ENCODE peak calls at places on chromosomes 4 and X, in five cellular contexts. One of them, this sample, is unnamed.

GRCh38 chrX:101078716-101079115 is at the start of gene TMEM35A:
- DNase-seq in H1: no peak
- DNase-seq in spleen: no peak
- DNase-seq in sigmoid colon: no peak
- DNase-seq in HCT116: no peak
- DNase-seq in this sample: no peak

GRCh38 chr4:169337510-169337909 is 66.8 kb upstream of the SH3RF1 start:
- DNase-seq in spleen: no peak
- DNase-seq in HCT116: no peak
- DNase-seq in sigmoid colon: no peak
- DNase-seq in H1: no peak
- DNase-seq in this sample: no peak

GRCh38 chr4:109174224-109174953 is 128.1 kb downstream of the COL25A1 start:
- DNase-seq in sigmoid colon: no peak
- DNase-seq in H1: no peak
- DNase-seq in HCT116: no peak
- DNase-seq in spleen: no peak
- DNase-seq in this sample: no peak

GRCh38 chr4:61336911-61337310 is 136.8 kb downstream of the ADGRL3 start:
- DNase-seq in H1: no peak
- DNase-seq in HCT116: no peak
- DNase-seq in sigmoid colon: no peak
- DNase-seq in spleen: no peak
- DNase-seq in this sample: no peak

GRCh38 chrX:40552768-40553167 is 28.0 kb upstream of the ATP6AP2 start:
- DNase-seq in HCT116: no peak
- DNase-seq in H1: no peak
- DNase-seq in sigmoid colon: no peak
- DNase-seq in spleen: no peak
- DNase-seq in this sample: no peak

GRCh38 chr4:166312166-166312565 is 439.1 kb downstream of the TLL1 start:
- DNase-seq in H1: no peak
- DNase-seq in HCT116: no peak
- DNase-seq in sigmoid colon: no peak
- DNase-seq in spleen: no peak
- DNase-seq in this sample: no peak

GRCh38 chrX:67543818-67544217 is at the start of gene AR:
- DNase-seq in H1: peak
- DNase-seq in HCT116: no peak
- DNase-seq in sigmoid colon: peak
- DNase-seq in spleen: peak
- DNase-seq in this sample: no peak

GRCh38 chr4:105273230-105273629 is 126.6 kb downstream of the TET2 start:
- DNase-seq in sigmoid colon: no peak
- DNase-seq in spleen: no peak
- DNase-seq in H1: no peak
- DNase-seq in HCT116: no peak
- DNase-seq in this sample: no peak

GRCh38 chr4:155494037-155494718 is 117.4 kb upstream of the MAP9 start:
- DNase-seq in sigmoid colon: no peak
- DNase-seq in H1: no peak
- DNase-seq in spleen: no peak
- DNase-seq in HCT116: no peak
- DNase-seq in this sample: no peak

GRCh38 chr4:163694385-163694784 is 199.9 kb downstream of the TMA16 start:
- DNase-seq in H1: no peak
- DNase-seq in spleen: no peak
- DNase-seq in HCT116: no peak
- DNase-seq in sigmoid colon: no peak
- DNase-seq in this sample: no peak

GRCh38 chr4:167031534-167032156 is 202.6 kb downstream of the SPOCK3 start:
- DNase-seq in H1: no peak
- DNase-seq in HCT116: no peak
- DNase-seq in spleen: no peak
- DNase-seq in sigmoid colon: no peak
- DNase-seq in this sample: no peak

GRCh38 chrX:69076084-69076483 is 89.2 kb downstream of the PJA1 start:
- DNase-seq in sigmoid colon: no peak
- DNase-seq in H1: no peak
- DNase-seq in HCT116: no peak
- DNase-seq in spleen: no peak
- DNase-seq in this sample: no peak

GRCh38 chrX:1430451-1430850 is 22.3 kb downstream of the ASMTL start:
- DNase-seq in spleen: peak
- DNase-seq in HCT116: no peak
- DNase-seq in H1: no peak
- DNase-seq in sigmoid colon: no peak
- DNase-seq in this sample: no peak

GRCh38 chrX:80266979-80267378 is 153.3 kb upstream of the TENT5D start:
- DNase-seq in HCT116: no peak
- DNase-seq in H1: no peak
- DNase-seq in spleen: no peak
- DNase-seq in sigmoid colon: no peak
- DNase-seq in this sample: no peak
- TF ChIP-seq POLR2AphosphoS5 in HCT116: no peak
- TF ChIP-seq POLR2AphosphoS5 in H1: no peak
- TF ChIP-seq POLR2AphosphoS5 in spleen: no peak
- TF ChIP-seq POLR2AphosphoS5 in sigmoid colon: no peak
- TF ChIP-seq POLR2AphosphoS5 in this sample: no peak

GRCh38 chr4:98611649-98612317 is 46.6 kb downstream of the TSPAN5 start:
- DNase-seq in spleen: no peak
- DNase-seq in HCT116: no peak
- DNase-seq in H1: no peak
- DNase-seq in sigmoid colon: no peak
- DNase-seq in this sample: no peak
- TF ChIP-seq POLR2AphosphoS5 in spleen: no peak
- TF ChIP-seq POLR2AphosphoS5 in HCT116: no peak
- TF ChIP-seq POLR2AphosphoS5 in H1: no peak
- TF ChIP-seq POLR2AphosphoS5 in sigmoid colon: no peak
- TF ChIP-seq POLR2AphosphoS5 in this sample: no peak

DNA sequence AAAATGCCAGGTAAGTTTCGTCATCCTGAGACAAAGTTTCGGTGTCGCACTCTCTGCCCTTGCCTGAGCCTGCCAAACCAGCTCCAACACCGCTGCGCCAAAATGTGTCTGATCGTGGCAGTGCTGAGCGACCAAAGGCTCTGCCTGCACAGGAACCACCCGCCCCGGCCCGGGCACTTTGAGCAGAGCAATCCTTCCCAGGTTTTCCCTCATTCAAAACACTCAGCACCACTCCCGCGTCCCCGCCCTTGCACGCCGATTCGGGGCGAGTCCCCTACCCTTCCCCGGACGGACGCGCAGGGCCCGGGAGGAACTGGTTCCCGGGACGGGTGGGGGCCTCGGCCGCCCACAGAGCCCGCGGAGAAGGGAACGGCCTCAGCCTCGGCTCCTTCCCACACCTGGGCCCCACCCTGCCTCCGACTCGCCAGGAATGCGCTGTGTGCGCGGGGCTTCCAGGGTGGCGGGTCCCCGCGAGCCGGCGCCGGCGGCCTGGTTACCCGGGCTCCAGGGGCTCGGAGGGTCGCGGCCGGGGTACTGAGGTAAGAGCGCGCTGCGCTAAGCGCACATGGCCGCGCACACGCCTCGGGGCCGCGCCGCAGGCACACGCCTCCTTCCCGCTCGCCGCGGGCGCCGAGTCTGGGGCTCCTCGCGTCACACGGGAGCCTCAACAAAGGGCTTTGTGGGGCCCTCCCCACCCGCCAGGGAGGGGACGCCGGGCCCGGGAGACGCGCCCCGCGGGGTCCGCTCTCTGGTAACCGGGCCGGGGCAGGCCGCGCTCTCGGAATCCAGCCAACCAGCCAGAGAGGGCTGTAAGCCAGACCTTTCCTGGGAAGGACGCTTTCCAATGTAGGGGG is at the start of gene C4orf36:
- DNase-seq in H1: peak
- DNase-seq in sigmoid colon: peak
- DNase-seq in HCT116: peak
- DNase-seq in spleen: peak
- DNase-seq in this sample: no peak
- TF ChIP-seq POLR2AphosphoS5 in H1: peak
- TF ChIP-seq POLR2AphosphoS5 in sigmoid colon: no peak
- TF ChIP-seq POLR2AphosphoS5 in HCT116: peak
- TF ChIP-seq POLR2AphosphoS5 in spleen: peak
- TF ChIP-seq POLR2AphosphoS5 in this sample: no peak

DNA sequence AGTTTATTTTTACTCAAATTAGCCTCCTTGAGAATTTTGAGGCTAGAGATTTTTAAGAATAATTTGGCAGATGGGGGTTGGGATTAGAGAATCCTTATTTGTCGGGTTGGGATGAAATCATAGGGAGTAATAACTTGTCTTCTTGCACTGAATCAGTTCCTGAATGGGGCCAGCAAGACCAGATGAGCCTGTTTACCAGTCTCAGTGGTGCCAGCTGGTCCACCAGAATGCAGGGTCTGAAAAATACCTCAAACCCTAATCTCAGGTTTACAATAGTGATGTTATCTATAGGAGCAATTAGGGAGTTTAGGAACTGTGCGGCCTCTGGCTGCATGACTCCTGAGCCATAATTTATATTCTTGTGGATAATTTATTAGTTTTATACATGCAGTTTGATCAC is 705.9 kb upstream of the AGA start:
- DNase-seq in H1: no peak
- DNase-seq in HCT116: no peak
- DNase-seq in spleen: no peak
- DNase-seq in sigmoid colon: no peak
- DNase-seq in this sample: no peak
- TF ChIP-seq POLR2AphosphoS5 in H1: no peak
- TF ChIP-seq POLR2AphosphoS5 in HCT116: no peak
- TF ChIP-seq POLR2AphosphoS5 in spleen: no peak
- TF ChIP-seq POLR2AphosphoS5 in sigmoid colon: no peak
- TF ChIP-seq POLR2AphosphoS5 in this sample: no peak

GRCh38 chr4:54226399-54227260 is 2.5 kb upstream of the PDGFRA start:
- DNase-seq in H1: no peak
- DNase-seq in spleen: peak
- DNase-seq in HCT116: no peak
- DNase-seq in sigmoid colon: peak
- DNase-seq in this sample: no peak
- TF ChIP-seq POLR2AphosphoS5 in H1: no peak
- TF ChIP-seq POLR2AphosphoS5 in spleen: peak
- TF ChIP-seq POLR2AphosphoS5 in HCT116: no peak
- TF ChIP-seq POLR2AphosphoS5 in sigmoid colon: peak
- TF ChIP-seq POLR2AphosphoS5 in this sample: no peak

DNA sequence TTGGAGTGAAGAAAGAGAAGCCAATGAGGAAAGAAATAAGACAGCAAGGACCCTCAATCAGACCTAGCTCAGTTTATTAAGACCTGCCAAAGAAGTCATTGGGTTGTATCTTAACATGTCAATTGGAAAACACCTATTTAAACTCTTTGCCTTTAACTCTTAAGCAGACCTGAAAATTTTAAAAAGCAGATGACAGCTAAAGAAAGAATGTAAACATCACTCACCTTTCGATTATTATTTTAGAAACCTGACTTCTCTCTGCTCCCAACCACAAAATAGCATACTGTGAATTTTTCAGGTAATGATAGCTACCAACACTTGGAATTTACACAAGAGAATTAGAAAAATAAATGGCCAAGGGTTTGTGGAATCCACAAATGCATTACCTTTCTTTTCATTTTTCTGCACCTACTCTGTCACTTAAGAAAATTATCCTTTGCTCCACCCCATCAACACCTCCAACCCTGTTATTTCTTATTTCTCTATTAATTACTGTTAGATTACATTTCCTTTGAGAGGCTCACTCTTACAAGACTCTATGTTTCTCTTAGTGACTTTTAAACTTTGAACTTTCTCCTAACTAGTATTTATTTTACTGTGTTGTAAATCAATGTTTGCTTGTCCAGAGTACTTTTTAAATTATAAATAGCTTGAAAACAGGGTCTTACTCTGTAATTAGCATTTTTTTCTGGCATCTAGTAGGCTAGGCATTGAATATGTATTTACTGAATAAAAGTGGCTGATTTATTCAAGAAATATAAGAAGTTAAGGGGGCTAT is 765 bp upstream of the SULT1E1 start:
- DNase-seq in sigmoid colon: no peak
- DNase-seq in HCT116: no peak
- DNase-seq in spleen: no peak
- DNase-seq in H1: no peak
- DNase-seq in this sample: no peak
- TF ChIP-seq POLR2AphosphoS5 in sigmoid colon: no peak
- TF ChIP-seq POLR2AphosphoS5 in HCT116: no peak
- TF ChIP-seq POLR2AphosphoS5 in spleen: no peak
- TF ChIP-seq POLR2AphosphoS5 in H1: no peak
- TF ChIP-seq POLR2AphosphoS5 in this sample: no peak

GRCh38 chr4:153489856-153490558 is 23.8 kb downstream of the TMEM131L start:
- DNase-seq in spleen: no peak
- DNase-seq in HCT116: no peak
- DNase-seq in H1: no peak
- DNase-seq in sigmoid colon: no peak
- DNase-seq in this sample: no peak
- TF ChIP-seq POLR2AphosphoS5 in spleen: no peak
- TF ChIP-seq POLR2AphosphoS5 in HCT116: no peak
- TF ChIP-seq POLR2AphosphoS5 in H1: no peak
- TF ChIP-seq POLR2AphosphoS5 in sigmoid colon: no peak
- TF ChIP-seq POLR2AphosphoS5 in this sample: no peak

GRCh38 chr4:71411976-71412375 is 73.2 kb downstream of the SLC4A4 start:
- DNase-seq in sigmoid colon: no peak
- DNase-seq in H1: no peak
- DNase-seq in HCT116: no peak
- DNase-seq in spleen: no peak
- DNase-seq in this sample: no peak

GRCh38 chr4:71404049-71404448 is 65.2 kb downstream of the SLC4A4 start:
- DNase-seq in spleen: no peak
- DNase-seq in HCT116: no peak
- DNase-seq in sigmoid colon: no peak
- DNase-seq in H1: no peak
- DNase-seq in this sample: no peak

GRCh38 chr4:71400788-71401187 is 62.0 kb downstream of the SLC4A4 start:
- DNase-seq in H1: no peak
- DNase-seq in spleen: no peak
- DNase-seq in sigmoid colon: no peak
- DNase-seq in HCT116: no peak
- DNase-seq in this sample: no peak

DNA sequence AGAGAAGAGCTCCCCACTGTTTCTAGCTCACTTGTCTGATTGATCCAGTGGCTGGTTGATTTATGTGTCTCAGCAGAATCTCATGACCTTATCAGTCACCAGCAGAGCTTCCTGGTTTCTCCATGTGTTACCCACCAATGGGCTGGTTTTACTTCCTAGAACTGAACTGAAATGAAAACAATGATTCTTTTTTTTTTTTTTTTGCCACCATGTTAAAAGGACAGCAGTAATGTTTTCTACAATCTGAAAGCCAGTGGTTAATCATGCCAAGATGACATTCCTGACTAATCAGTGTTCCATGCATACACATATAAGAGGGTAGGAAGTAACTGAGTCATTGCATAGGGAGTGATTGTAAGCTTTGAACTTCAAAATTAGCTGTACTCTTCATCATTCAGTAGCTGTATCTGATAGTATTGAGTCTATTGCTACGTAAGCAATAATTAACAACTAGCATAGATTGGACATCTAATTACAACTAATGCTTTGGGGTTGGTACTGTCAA is 67.7 kb downstream of the SLC4A4 start:
- DNase-seq in sigmoid colon: no peak
- DNase-seq in spleen: no peak
- DNase-seq in HCT116: no peak
- DNase-seq in H1: no peak
- DNase-seq in this sample: no peak
- TF ChIP-seq POLR2AphosphoS5 in sigmoid colon: no peak
- TF ChIP-seq POLR2AphosphoS5 in spleen: no peak
- TF ChIP-seq POLR2AphosphoS5 in HCT116: no peak
- TF ChIP-seq POLR2AphosphoS5 in H1: no peak
- TF ChIP-seq POLR2AphosphoS5 in this sample: no peak

This sample was measured in Panc1.